ENCODE peak calls at places on chromosomes 13 and 19, in five cellular contexts. One of them, this sample, is unnamed.

GRCh38 chr19:39870171-39870971 is 24.2 kb upstream of the FBL start:
- DNase-seq in effector CD4-positive, alpha-beta T cell: no peak
- DNase-seq in activated CD4-positive, alpha-beta T cell treated with anti-CD3 and anti-CD28 coated beads, Interleukin-2, amount 50 U/mL, for 1 hour: no peak
- DNase-seq in tibial artery: no peak
- DNase-seq in HCT116: no peak
- DNase-seq in this sample: no peak

GRCh38 chr13:35354305-35354704 is 122.2 kb downstream of the MAB21L1 start:
- DNase-seq in effector CD4-positive, alpha-beta T cell: no peak
- DNase-seq in activated CD4-positive, alpha-beta T cell treated with anti-CD3 and anti-CD28 coated beads, Interleukin-2, amount 50 U/mL, for 1 hour: no peak
- DNase-seq in tibial artery: no peak
- DNase-seq in HCT116: no peak
- DNase-seq in this sample: no peak

GRCh38 chr13:69306766-69307165 is 800.9 kb upstream of the ATXN8OS start:
- DNase-seq in effector CD4-positive, alpha-beta T cell: no peak
- DNase-seq in activated CD4-positive, alpha-beta T cell treated with anti-CD3 and anti-CD28 coated beads, Interleukin-2, amount 50 U/mL, for 1 hour: no peak
- DNase-seq in tibial artery: no peak
- DNase-seq in HCT116: no peak
- DNase-seq in this sample: no peak

GRCh38 chr13:72983085-72983768 is 75.6 kb upstream of the KLF5 start:
- DNase-seq in effector CD4-positive, alpha-beta T cell: no peak
- DNase-seq in activated CD4-positive, alpha-beta T cell treated with anti-CD3 and anti-CD28 coated beads, Interleukin-2, amount 50 U/mL, for 1 hour: no peak
- DNase-seq in tibial artery: no peak
- DNase-seq in HCT116: no peak
- DNase-seq in this sample: no peak

GRCh38 chr13:113650731-113651148 is 7.3 kb downstream of the ATP4B start:
- DNase-seq in effector CD4-positive, alpha-beta T cell: no peak
- DNase-seq in activated CD4-positive, alpha-beta T cell treated with anti-CD3 and anti-CD28 coated beads, Interleukin-2, amount 50 U/mL, for 1 hour: no peak
- DNase-seq in tibial artery: no peak
- DNase-seq in HCT116: no peak
- DNase-seq in this sample: peak; percentile 54

GRCh38 chr19:12985049-12985776 is 10.1 kb upstream of the NFIX start:
- DNase-seq in effector CD4-positive, alpha-beta T cell: no peak
- DNase-seq in activated CD4-positive, alpha-beta T cell treated with anti-CD3 and anti-CD28 coated beads, Interleukin-2, amount 50 U/mL, for 1 hour: no peak
- DNase-seq in tibial artery: peak; percentile 72
- DNase-seq in HCT116: peak; percentile 70
- DNase-seq in this sample: no peak

GRCh38 chr19:56603829-56604228 is 8.7 kb downstream of the ZNF71 start:
- DNase-seq in effector CD4-positive, alpha-beta T cell: no peak
- DNase-seq in activated CD4-positive, alpha-beta T cell treated with anti-CD3 and anti-CD28 coated beads, Interleukin-2, amount 50 U/mL, for 1 hour: no peak
- DNase-seq in tibial artery: no peak
- DNase-seq in HCT116: no peak
- DNase-seq in this sample: no peak

GRCh38 chr19:54430306-54431254 is 15.3 kb downstream of the TTYH1 start:
- DNase-seq in effector CD4-positive, alpha-beta T cell: no peak
- DNase-seq in activated CD4-positive, alpha-beta T cell treated with anti-CD3 and anti-CD28 coated beads, Interleukin-2, amount 50 U/mL, for 1 hour: peak; percentile 49
- DNase-seq in tibial artery: no peak
- DNase-seq in HCT116: peak; percentile 21
- DNase-seq in this sample: no peak

GRCh38 chr13:64877176-64877575 is 2353.0 kb downstream of the PCDH9 start:
- DNase-seq in effector CD4-positive, alpha-beta T cell: no peak
- DNase-seq in activated CD4-positive, alpha-beta T cell treated with anti-CD3 and anti-CD28 coated beads, Interleukin-2, amount 50 U/mL, for 1 hour: no peak
- DNase-seq in tibial artery: no peak
- DNase-seq in HCT116: no peak
- DNase-seq in this sample: no peak

GRCh38 chr13:50128406-50129048 is 113.3 kb downstream of the KCNRG start:
- DNase-seq in effector CD4-positive, alpha-beta T cell: no peak
- DNase-seq in activated CD4-positive, alpha-beta T cell treated with anti-CD3 and anti-CD28 coated beads, Interleukin-2, amount 50 U/mL, for 1 hour: no peak
- DNase-seq in tibial artery: no peak
- DNase-seq in HCT116: no peak
- DNase-seq in this sample: no peak

GRCh38 chr13:96223231-96223630 is 133.3 kb downstream of the HS6ST3 start:
- DNase-seq in effector CD4-positive, alpha-beta T cell: no peak
- DNase-seq in activated CD4-positive, alpha-beta T cell treated with anti-CD3 and anti-CD28 coated beads, Interleukin-2, amount 50 U/mL, for 1 hour: no peak
- DNase-seq in tibial artery: no peak
- DNase-seq in HCT116: no peak
- DNase-seq in this sample: no peak

GRCh38 chr13:45149964-45150363 is 29.7 kb downstream of the GTF2F2 start:
- DNase-seq in effector CD4-positive, alpha-beta T cell: no peak
- DNase-seq in activated CD4-positive, alpha-beta T cell treated with anti-CD3 and anti-CD28 coated beads, Interleukin-2, amount 50 U/mL, for 1 hour: no peak
- DNase-seq in tibial artery: no peak
- DNase-seq in HCT116: no peak
- DNase-seq in this sample: no peak

GRCh38 chr19:55088543-55089265 is 13.0 kb downstream of the EPS8L1 start:
- DNase-seq in effector CD4-positive, alpha-beta T cell: peak; percentile 71
- DNase-seq in activated CD4-positive, alpha-beta T cell treated with anti-CD3 and anti-CD28 coated beads, Interleukin-2, amount 50 U/mL, for 1 hour: peak; percentile 81
- DNase-seq in tibial artery: peak; percentile 68
- DNase-seq in HCT116: no peak
- DNase-seq in this sample: no peak

GRCh38 chr19:42273407-42274064 is 4.5 kb downstream of the CIC start:
- DNase-seq in effector CD4-positive, alpha-beta T cell: no peak
- DNase-seq in activated CD4-positive, alpha-beta T cell treated with anti-CD3 and anti-CD28 coated beads, Interleukin-2, amount 50 U/mL, for 1 hour: no peak
- DNase-seq in tibial artery: no peak
- DNase-seq in HCT116: no peak
- DNase-seq in this sample: no peak

GRCh38 chr13:82070411-82070810 is 1729.5 kb upstream of the SPRY2 start:
- DNase-seq in effector CD4-positive, alpha-beta T cell: no peak
- DNase-seq in activated CD4-positive, alpha-beta T cell treated with anti-CD3 and anti-CD28 coated beads, Interleukin-2, amount 50 U/mL, for 1 hour: no peak
- DNase-seq in tibial artery: no peak
- DNase-seq in HCT116: no peak
- DNase-seq in this sample: no peak

GRCh38 chr13:78650725-78651083 is 8.3 kb downstream of the OBI1 start:
- DNase-seq in effector CD4-positive, alpha-beta T cell: no peak
- DNase-seq in activated CD4-positive, alpha-beta T cell treated with anti-CD3 and anti-CD28 coated beads, Interleukin-2, amount 50 U/mL, for 1 hour: no peak
- DNase-seq in tibial artery: no peak
- DNase-seq in HCT116: no peak
- DNase-seq in this sample: no peak

GRCh38 chr19:12133069-12133468 is 7.1 kb downstream of the ZNF20 start:
- DNase-seq in effector CD4-positive, alpha-beta T cell: no peak
- DNase-seq in activated CD4-positive, alpha-beta T cell treated with anti-CD3 and anti-CD28 coated beads, Interleukin-2, amount 50 U/mL, for 1 hour: no peak
- DNase-seq in tibial artery: no peak
- DNase-seq in HCT116: no peak
- DNase-seq in this sample: no peak

GRCh38 chr19:50205681-50206138 is 2.3 kb downstream of the MYH14 start:
- DNase-seq in effector CD4-positive, alpha-beta T cell: no peak
- DNase-seq in activated CD4-positive, alpha-beta T cell treated with anti-CD3 and anti-CD28 coated beads, Interleukin-2, amount 50 U/mL, for 1 hour: no peak
- DNase-seq in tibial artery: no peak
- DNase-seq in HCT116: no peak
- DNase-seq in this sample: no peak

GRCh38 chr13:51764184-51765141 is 39.5 kb downstream of the DHRS12 start:
- DNase-seq in effector CD4-positive, alpha-beta T cell: peak; percentile 43
- DNase-seq in activated CD4-positive, alpha-beta T cell treated with anti-CD3 and anti-CD28 coated beads, Interleukin-2, amount 50 U/mL, for 1 hour: peak; percentile 45
- DNase-seq in tibial artery: peak; percentile 93
- DNase-seq in HCT116: no peak
- DNase-seq in this sample: no peak

This sample was measured in type B pancreatic cell.